ENCODE peak calls at places on chromosomes 1 and 21, in five cellular contexts. One of them, this sample, is unnamed.
A peak's percentile ranks its signal among the peaks of the same experiment; 100 is the strongest.

GRCh38 chr1:54244655-54245054 is 44.7 kb downstream of the MRPL37 start:
- DNase-seq in adrenal gland: no peak
- DNase-seq in heart left ventricle: no peak
- DNase-seq in astrocyte: no peak
- DNase-seq in left ventricle myocardium inferior: no peak
- DNase-seq in this sample: no peak

GRCh38 chr1:160032165-160032827 is 506 bp upstream of the PIGM start:
- DNase-seq in adrenal gland: no peak
- DNase-seq in heart left ventricle: no peak
- DNase-seq in astrocyte: no peak
- DNase-seq in left ventricle myocardium inferior: no peak
- DNase-seq in this sample: no peak

GRCh38 chr1:46008585-46008984 is 123.8 kb downstream of the PIK3R3 start:
- DNase-seq in adrenal gland: no peak
- DNase-seq in heart left ventricle: no peak
- DNase-seq in astrocyte: no peak
- DNase-seq in left ventricle myocardium inferior: no peak
- DNase-seq in this sample: no peak

GRCh38 chr21:38544681-38545080 is 46.4 kb upstream of the ERG start:
- DNase-seq in adrenal gland: no peak
- DNase-seq in heart left ventricle: no peak
- DNase-seq in astrocyte: peak; percentile 48
- DNase-seq in left ventricle myocardium inferior: no peak
- DNase-seq in this sample: no peak

GRCh38 chr21:14991957-14992356 is 72.8 kb downstream of the NRIP1 start:
- DNase-seq in adrenal gland: no peak
- DNase-seq in heart left ventricle: no peak
- DNase-seq in astrocyte: no peak
- DNase-seq in left ventricle myocardium inferior: no peak
- DNase-seq in this sample: no peak

GRCh38 chr1:29519733-29520132 is 283.4 kb downstream of the PTPRU start:
- DNase-seq in adrenal gland: no peak
- DNase-seq in heart left ventricle: no peak
- DNase-seq in astrocyte: peak; percentile 7
- DNase-seq in left ventricle myocardium inferior: no peak
- DNase-seq in this sample: no peak

GRCh38 chr1:234611153-234611798 is 1.3 kb upstream of the IRF2BP2 start:
- DNase-seq in adrenal gland: no peak
- DNase-seq in heart left ventricle: no peak
- DNase-seq in astrocyte: peak; percentile 90
- DNase-seq in left ventricle myocardium inferior: no peak
- DNase-seq in this sample: no peak

GRCh38 chr1:234573711-234574299 is 36.2 kb downstream of the IRF2BP2 start:
- DNase-seq in adrenal gland: no peak
- DNase-seq in heart left ventricle: no peak
- DNase-seq in astrocyte: no peak
- DNase-seq in left ventricle myocardium inferior: no peak
- DNase-seq in this sample: no peak

GRCh38 chr1:199704231-199704630 is 323.3 kb upstream of the NR5A2 start:
- DNase-seq in adrenal gland: no peak
- DNase-seq in heart left ventricle: no peak
- DNase-seq in astrocyte: no peak
- DNase-seq in left ventricle myocardium inferior: no peak
- DNase-seq in this sample: no peak

GRCh38 chr21:43921979-43922945 is 57.2 kb downstream of the AGPAT3 start:
- DNase-seq in adrenal gland: no peak
- DNase-seq in heart left ventricle: no peak
- DNase-seq in astrocyte: peak; percentile 29
- DNase-seq in left ventricle myocardium inferior: peak; percentile 12
- DNase-seq in this sample: peak; percentile 76

GRCh38 chr1:156530006-156530405 is 29.4 kb upstream of the MEF2D start:
- DNase-seq in adrenal gland: no peak
- DNase-seq in heart left ventricle: no peak
- DNase-seq in astrocyte: no peak
- DNase-seq in left ventricle myocardium inferior: no peak
- DNase-seq in this sample: no peak

GRCh38 chr1:35589516-35590427 is 16.7 kb downstream of the TFAP2E start:
- DNase-seq in adrenal gland: no peak
- DNase-seq in heart left ventricle: no peak
- DNase-seq in astrocyte: no peak
- DNase-seq in left ventricle myocardium inferior: no peak
- DNase-seq in this sample: no peak

GRCh38 chr1:84502892-84503291 is 3.3 kb upstream of the SPATA1 start:
- DNase-seq in adrenal gland: no peak
- DNase-seq in heart left ventricle: no peak
- DNase-seq in astrocyte: no peak
- DNase-seq in left ventricle myocardium inferior: no peak
- DNase-seq in this sample: no peak

GRCh38 chr1:84506729-84507453 is 510 bp upstream of the GNG5 start:
- DNase-seq in adrenal gland: no peak
- DNase-seq in heart left ventricle: no peak
- DNase-seq in astrocyte: no peak
- DNase-seq in left ventricle myocardium inferior: no peak
- DNase-seq in this sample: no peak

GRCh38 chr1:84506002-84506728 is at the start of the genes GNG5 and SPATA1:
- DNase-seq in adrenal gland: peak; percentile 98
- DNase-seq in heart left ventricle: peak; percentile 99
- DNase-seq in astrocyte: peak; percentile 88
- DNase-seq in left ventricle myocardium inferior: peak; percentile 99
- DNase-seq in this sample: peak; percentile 98

GRCh38 chr1:84505167-84506001 is 802 bp upstream of the SPATA1 start:
- DNase-seq in adrenal gland: peak; percentile 65
- DNase-seq in heart left ventricle: no peak
- DNase-seq in astrocyte: peak; percentile 44
- DNase-seq in left ventricle myocardium inferior: peak; percentile 74
- DNase-seq in this sample: no peak

GRCh38 chr1:84504580-84505021 is 1.6 kb upstream of the SPATA1 start:
- DNase-seq in adrenal gland: no peak
- DNase-seq in heart left ventricle: no peak
- DNase-seq in astrocyte: peak; percentile 91
- DNase-seq in left ventricle myocardium inferior: no peak
- DNase-seq in this sample: no peak
- H3K4me3 ChIP-seq in adrenal gland: peak overlapping the region; percentile 47
- H3K4me3 ChIP-seq in heart left ventricle: peak overlapping the region; percentile 77
- H3K4me3 ChIP-seq in astrocyte: peak overlapping the region; percentile 96
- H3K4me3 ChIP-seq in left ventricle myocardium inferior: peak overlapping the region; percentile 84
- H3K4me3 ChIP-seq in this sample: peak overlapping the region; percentile 89

GRCh38 chr1:155003766-155004351 is 1.3 kb downstream of the ZBTB7B start:
- DNase-seq in adrenal gland: peak; percentile 83
- DNase-seq in heart left ventricle: peak; percentile 80
- DNase-seq in astrocyte: peak; percentile 38
- DNase-seq in left ventricle myocardium inferior: peak; percentile 80
- DNase-seq in this sample: peak; percentile 55

GRCh38 chr1:155003227-155003765 is 694 bp downstream of the ZBTB7B start:
- DNase-seq in adrenal gland: no peak
- DNase-seq in heart left ventricle: no peak
- DNase-seq in astrocyte: no peak
- DNase-seq in left ventricle myocardium inferior: no peak
- DNase-seq in this sample: peak; percentile 40

GRCh38 chr1:155002479-155003226 is at the start of gene ZBTB7B:
- DNase-seq in adrenal gland: peak; percentile 56
- DNase-seq in heart left ventricle: no peak
- DNase-seq in astrocyte: no peak
- DNase-seq in left ventricle myocardium inferior: no peak
- DNase-seq in this sample: peak; percentile 59

GRCh38 chr1:155005076-155005971 is 2.7 kb downstream of the ZBTB7B start:
- DNase-seq in adrenal gland: peak; percentile 94
- DNase-seq in heart left ventricle: peak; percentile 78
- DNase-seq in astrocyte: no peak
- DNase-seq in left ventricle myocardium inferior: peak; percentile 81
- DNase-seq in this sample: no peak

GRCh38 chr1:155004352-155005075 is 1.9 kb downstream of the ZBTB7B start:
- DNase-seq in adrenal gland: no peak
- DNase-seq in heart left ventricle: no peak
- DNase-seq in astrocyte: no peak
- DNase-seq in left ventricle myocardium inferior: no peak
- DNase-seq in this sample: no peak
- H3K36me3 ChIP-seq in adrenal gland: no peaks in the 10 kb centered on the region
- H3K36me3 ChIP-seq in heart left ventricle: no peaks in the 10 kb centered on the region
- H3K36me3 ChIP-seq in astrocyte: no peaks in the 10 kb centered on the region
- H3K36me3 ChIP-seq in left ventricle myocardium inferior: no peaks in the 10 kb centered on the region
- H3K36me3 ChIP-seq in this sample: no peaks in the 10 kb centered on the region

DNA sequence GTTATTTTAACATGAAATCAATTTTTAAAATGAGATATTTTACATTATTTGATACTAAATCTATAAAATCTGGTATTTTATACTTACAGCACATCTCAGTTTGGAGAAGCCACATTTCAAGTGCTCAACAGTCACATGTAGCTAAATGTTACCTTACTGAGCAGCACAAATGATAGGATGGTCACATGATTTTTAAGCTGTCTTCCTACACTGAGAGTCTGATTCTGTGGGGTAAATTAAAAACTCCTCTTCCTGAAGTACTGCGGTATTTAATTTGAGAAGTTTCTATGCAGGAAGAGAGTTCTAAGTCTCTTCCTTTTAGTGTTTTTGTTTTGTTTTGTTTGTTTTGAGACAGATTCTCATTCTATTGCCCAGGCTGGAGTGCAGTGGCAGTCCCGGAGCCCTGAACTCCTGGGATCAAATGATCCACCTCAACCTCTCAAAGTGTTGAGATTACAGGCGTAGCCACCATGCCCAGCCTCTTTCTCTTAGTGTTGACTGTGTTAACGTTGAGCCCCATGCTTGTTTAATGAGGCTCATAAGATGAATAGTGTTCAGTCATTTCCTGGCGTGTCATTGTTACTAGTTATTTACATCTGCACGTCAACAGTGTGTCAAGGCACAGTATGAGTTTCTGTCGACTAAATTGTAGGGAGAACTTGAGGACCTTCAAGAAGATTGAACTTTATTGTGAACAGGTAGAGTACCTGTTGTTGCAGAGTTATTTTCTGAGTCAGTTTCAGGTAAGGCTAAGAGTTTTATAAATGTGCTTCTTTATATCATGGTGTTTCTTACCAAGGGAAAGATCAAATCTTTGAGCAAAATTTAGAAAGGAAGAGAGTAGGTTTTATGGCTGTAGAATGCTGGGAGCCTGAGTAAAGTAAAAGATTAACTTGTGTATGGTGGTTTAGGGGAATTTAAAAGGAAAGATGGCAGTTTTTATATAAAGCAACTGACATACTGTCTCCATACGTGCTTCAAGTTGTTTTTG is 3.3 kb downstream of the CNST start:
- DNase-seq in adrenal gland: no peak
- DNase-seq in heart left ventricle: no peak
- DNase-seq in astrocyte: peak; percentile 17
- DNase-seq in left ventricle myocardium inferior: no peak
- DNase-seq in this sample: peak; percentile 40
- TF ChIP-seq CTCF in adrenal gland: no peak
- TF ChIP-seq CTCF in heart left ventricle: no peak
- TF ChIP-seq CTCF in astrocyte: no peak
- TF ChIP-seq CTCF in left ventricle myocardium inferior: no peak
- TF ChIP-seq CTCF in this sample: no peak

GRCh38 chr1:151054971-151055547 is 4.4 kb downstream of the CDC42SE1 start:
- DNase-seq in adrenal gland: no peak
- DNase-seq in heart left ventricle: no peak
- DNase-seq in astrocyte: no peak
- DNase-seq in left ventricle myocardium inferior: no peak
- DNase-seq in this sample: no peak

GRCh38 chr1:151056149-151056548 is 3.3 kb downstream of the CDC42SE1 start:
- DNase-seq in adrenal gland: no peak
- DNase-seq in heart left ventricle: no peak
- DNase-seq in astrocyte: no peak
- DNase-seq in left ventricle myocardium inferior: no peak
- DNase-seq in this sample: no peak

GRCh38 chr1:151058682-151059341 is 610 bp downstream of the CDC42SE1 start:
- DNase-seq in adrenal gland: peak; percentile 23
- DNase-seq in heart left ventricle: peak; percentile 27
- DNase-seq in astrocyte: no peak
- DNase-seq in left ventricle myocardium inferior: no peak
- DNase-seq in this sample: peak; percentile 32

GRCh38 chr1:151056574-151056973 is 2.8 kb downstream of the CDC42SE1 start:
- DNase-seq in adrenal gland: no peak
- DNase-seq in heart left ventricle: no peak
- DNase-seq in astrocyte: no peak
- DNase-seq in left ventricle myocardium inferior: no peak
- DNase-seq in this sample: no peak

GRCh38 chr1:151055581-151055980 is 3.8 kb downstream of the CDC42SE1 start:
- DNase-seq in adrenal gland: no peak
- DNase-seq in heart left ventricle: no peak
- DNase-seq in astrocyte: no peak
- DNase-seq in left ventricle myocardium inferior: no peak
- DNase-seq in this sample: no peak
- H3K4me3 ChIP-seq in adrenal gland: no peak overlapping the region
- H3K4me3 ChIP-seq in heart left ventricle: no peak overlapping the region
- H3K4me3 ChIP-seq in astrocyte: no peak overlapping the region
- H3K4me3 ChIP-seq in left ventricle myocardium inferior: no peak overlapping the region
- H3K4me3 ChIP-seq in this sample: no peak overlapping the region

GRCh38 chr1:19138958-19139581 is 71.0 kb downstream of the UBR4 start:
- DNase-seq in adrenal gland: no peak
- DNase-seq in heart left ventricle: no peak
- DNase-seq in astrocyte: no peak
- DNase-seq in left ventricle myocardium inferior: no peak
- DNase-seq in this sample: no peak

GRCh38 chr1:19137158-19137557 is 72.9 kb downstream of the UBR4 start:
- DNase-seq in adrenal gland: no peak
- DNase-seq in heart left ventricle: no peak
- DNase-seq in astrocyte: no peak
- DNase-seq in left ventricle myocardium inferior: no peak
- DNase-seq in this sample: no peak

GRCh38 chr1:19140465-19140864 is 69.6 kb downstream of the UBR4 start:
- DNase-seq in adrenal gland: no peak
- DNase-seq in heart left ventricle: peak; percentile 26
- DNase-seq in astrocyte: no peak
- DNase-seq in left ventricle myocardium inferior: peak; percentile 14
- DNase-seq in this sample: no peak

DNA sequence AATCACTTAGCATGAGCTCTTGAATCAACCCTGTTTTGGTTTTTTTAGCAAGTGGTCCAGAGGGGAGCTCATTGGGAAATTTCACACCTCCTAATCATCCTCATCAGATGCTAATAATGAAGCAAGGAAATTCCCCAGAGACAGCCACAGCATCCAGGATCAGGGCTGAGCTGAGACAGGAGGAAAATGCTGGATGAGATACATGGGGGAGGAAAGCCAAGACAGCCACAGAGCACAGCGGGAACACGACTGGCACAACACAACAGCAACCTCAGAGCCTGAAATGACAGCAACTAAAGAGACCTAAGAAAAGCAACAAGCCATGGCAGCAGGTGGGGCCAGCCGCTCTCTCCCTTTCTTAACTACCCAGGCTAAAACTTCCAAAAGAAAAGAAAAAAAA is 70.4 kb downstream of the UBR4 start:
- DNase-seq in adrenal gland: no peak
- DNase-seq in heart left ventricle: no peak
- DNase-seq in astrocyte: no peak
- DNase-seq in left ventricle myocardium inferior: no peak
- DNase-seq in this sample: no peak
- H3K36me3 ChIP-seq in adrenal gland: no peaks in the 10 kb centered on the region
- H3K36me3 ChIP-seq in heart left ventricle: peaks cover 100% of the 10 kb centered on the region
- H3K36me3 ChIP-seq in astrocyte: peaks cover 63% of the 10 kb centered on the region
- H3K36me3 ChIP-seq in left ventricle myocardium inferior: peaks cover 97% of the 10 kb centered on the region
- H3K36me3 ChIP-seq in this sample: peaks cover 31% of the 10 kb centered on the region